ENCODE peak calls at places on chromosomes 5 and 9, in five cellular contexts. One of them, this sample, is unnamed.
A peak's percentile ranks its signal among the peaks of the same experiment; 100 is the strongest.

GRCh38 chr9:101671567-101671966 is 66.9 kb downstream of the GRIN3A start:
- DNase-seq in K562: no peak
- DNase-seq in H1: no peak
- DNase-seq in GM12891: no peak
- DNase-seq in SK-N-SH: no peak
- DNase-seq in this sample: no peak

GRCh38 chr5:88746438-88746882 is 136.5 kb downstream of the MEF2C start:
- DNase-seq in GM12891: no peak
- DNase-seq in SK-N-SH: no peak
- DNase-seq in H1: no peak
- DNase-seq in K562: no peak
- DNase-seq in this sample: no peak

GRCh38 chr9:126925876-126926275 is 11.3 kb downstream of the RALGPS1 start:
- DNase-seq in K562: no peak
- DNase-seq in H1: no peak
- DNase-seq in SK-N-SH: no peak
- DNase-seq in GM12891: no peak
- DNase-seq in this sample: no peak

GRCh38 chr5:73892806-73893205 is 266.8 kb downstream of the ARHGEF28 start:
- DNase-seq in SK-N-SH: no peak
- DNase-seq in H1: no peak
- DNase-seq in K562: no peak
- DNase-seq in GM12891: no peak
- DNase-seq in this sample: no peak

GRCh38 chr9:12968093-12968492 is 193.3 kb downstream of the LURAP1L start:
- DNase-seq in SK-N-SH: no peak
- DNase-seq in GM12891: no peak
- DNase-seq in H1: no peak
- DNase-seq in K562: no peak
- DNase-seq in this sample: no peak

GRCh38 chr5:41707853-41708603 is 162.2 kb downstream of the OXCT1 start:
- DNase-seq in K562: no peak
- DNase-seq in SK-N-SH: peak; percentile 15
- DNase-seq in GM12891: no peak
- DNase-seq in H1: no peak
- DNase-seq in this sample: no peak

GRCh38 chr9:124558777-124559470 is 51.7 kb upstream of the NR5A1 start:
- DNase-seq in H1: no peak
- DNase-seq in K562: no peak
- DNase-seq in SK-N-SH: no peak
- DNase-seq in GM12891: no peak
- DNase-seq in this sample: no peak

GRCh38 chr5:76016258-76016657 is 66.9 kb upstream of the SV2C start:
- DNase-seq in SK-N-SH: no peak
- DNase-seq in H1: no peak
- DNase-seq in K562: no peak
- DNase-seq in GM12891: no peak
- DNase-seq in this sample: no peak

GRCh38 chr5:6430418-6431028 is 18.1 kb upstream of the UBE2QL1 start:
- DNase-seq in K562: no peak
- DNase-seq in H1: no peak
- DNase-seq in GM12891: no peak
- DNase-seq in SK-N-SH: no peak
- DNase-seq in this sample: no peak

GRCh38 chr9:87569008-87569908 is 71.6 kb downstream of the DAPK1 start:
- DNase-seq in GM12891: no peak
- DNase-seq in H1: no peak
- DNase-seq in SK-N-SH: peak; percentile 82
- DNase-seq in K562: no peak
- DNase-seq in this sample: no peak

GRCh38 chr9:137431416-137431931 is 8.3 kb downstream of the NOXA1 start:
- DNase-seq in K562: no peak
- DNase-seq in GM12891: no peak
- DNase-seq in SK-N-SH: peak; percentile 22
- DNase-seq in H1: no peak
- DNase-seq in this sample: no peak

GRCh38 chr5:29960323-29960722 is 1233.2 kb upstream of the CDH6 start:
- DNase-seq in GM12891: no peak
- DNase-seq in SK-N-SH: no peak
- DNase-seq in H1: no peak
- DNase-seq in K562: no peak
- DNase-seq in this sample: no peak

GRCh38 chr9:132020272-132020671 is 59.4 kb downstream of the MED27 start:
- DNase-seq in H1: no peak
- DNase-seq in SK-N-SH: no peak
- DNase-seq in K562: no peak
- DNase-seq in GM12891: no peak
- DNase-seq in this sample: no peak

GRCh38 chr5:15645776-15646175 is 145.8 kb downstream of the FBXL7 start:
- DNase-seq in H1: peak; percentile 3
- DNase-seq in GM12891: no peak
- DNase-seq in SK-N-SH: no peak
- DNase-seq in K562: no peak
- DNase-seq in this sample: no peak

GRCh38 chr5:139841549-139841948 is 45.9 kb downstream of the PSD2 start:
- DNase-seq in GM12891: no peak
- DNase-seq in K562: no peak
- DNase-seq in H1: no peak
- DNase-seq in SK-N-SH: no peak
- DNase-seq in this sample: no peak

GRCh38 chr5:113050606-113051391 is 74.2 kb downstream of the DCP2 start:
- DNase-seq in K562: peak; percentile 32
- DNase-seq in H1: no peak
- DNase-seq in SK-N-SH: no peak
- DNase-seq in GM12891: no peak
- DNase-seq in this sample: no peak

GRCh38 chr5:158397278-158397677 is 538.3 kb upstream of the CLINT1 start:
- DNase-seq in K562: no peak
- DNase-seq in SK-N-SH: no peak
- DNase-seq in H1: no peak
- DNase-seq in GM12891: no peak
- DNase-seq in this sample: no peak

GRCh38 chr5:13985736-13986418 is 41.4 kb upstream of the DNAH5 start:
- DNase-seq in GM12891: no peak
- DNase-seq in H1: no peak
- DNase-seq in K562: no peak
- DNase-seq in SK-N-SH: no peak
- DNase-seq in this sample: no peak

GRCh38 chr9:4798281-4798680 is 5.5 kb downstream of the RCL1 start:
- DNase-seq in SK-N-SH: no peak
- DNase-seq in H1: no peak
- DNase-seq in K562: peak; percentile 60
- DNase-seq in GM12891: no peak
- DNase-seq in this sample: no peak

GRCh38 chr5:2441496-2442180 is 309.8 kb downstream of the IRX2 start:
- DNase-seq in GM12891: no peak
- DNase-seq in SK-N-SH: no peak
- DNase-seq in K562: no peak
- DNase-seq in H1: no peak
- DNase-seq in this sample: no peak

GRCh38 chr9:80059979-80060378 is 488.2 kb downstream of the TLE4 start:
- DNase-seq in H1: no peak
- DNase-seq in K562: no peak
- DNase-seq in GM12891: no peak
- DNase-seq in SK-N-SH: no peak
- DNase-seq in this sample: no peak

GRCh38 chr9:124769451-124770358 is 1.4 kb downstream of the NR6A1 start:
- DNase-seq in GM12891: no peak
- DNase-seq in SK-N-SH: peak; percentile 63
- DNase-seq in K562: peak; percentile 48
- DNase-seq in H1: no peak
- DNase-seq in this sample: no peak

GRCh38 chr9:25225938-25226760 is 452.1 kb downstream of the TUSC1 start:
- DNase-seq in SK-N-SH: no peak
- DNase-seq in GM12891: peak; percentile 0
- DNase-seq in H1: no peak
- DNase-seq in K562: no peak
- DNase-seq in this sample: no peak

GRCh38 chr5:40478766-40479165 is 200.9 kb upstream of the PTGER4 start:
- DNase-seq in H1: no peak
- DNase-seq in K562: no peak
- DNase-seq in GM12891: no peak
- DNase-seq in SK-N-SH: no peak
- DNase-seq in this sample: no peak

GRCh38 chr5:140295414-140295813 is 7.5 kb downstream of the PFDN1 start:
- DNase-seq in H1: no peak
- DNase-seq in K562: no peak
- DNase-seq in GM12891: no peak
- DNase-seq in SK-N-SH: no peak
- DNase-seq in this sample: no peak

GRCh38 chr9:74874220-74874619 is 13.5 kb downstream of the TRPM6 start:
- DNase-seq in GM12891: no peak
- DNase-seq in H1: no peak
- DNase-seq in K562: no peak
- DNase-seq in SK-N-SH: no peak
- DNase-seq in this sample: no peak

GRCh38 chr5:64165500-64166200 is at the start of gene RNF180:
- DNase-seq in SK-N-SH: peak; percentile 65
- DNase-seq in GM12891: peak; percentile 12
- DNase-seq in K562: no peak
- DNase-seq in H1: no peak
- DNase-seq in this sample: no peak

GRCh38 chr5:81350507-81350906 is 43.4 kb downstream of the ACOT12 start:
- DNase-seq in GM12891: no peak
- DNase-seq in SK-N-SH: no peak
- DNase-seq in K562: no peak
- DNase-seq in H1: no peak
- DNase-seq in this sample: no peak

DNA sequence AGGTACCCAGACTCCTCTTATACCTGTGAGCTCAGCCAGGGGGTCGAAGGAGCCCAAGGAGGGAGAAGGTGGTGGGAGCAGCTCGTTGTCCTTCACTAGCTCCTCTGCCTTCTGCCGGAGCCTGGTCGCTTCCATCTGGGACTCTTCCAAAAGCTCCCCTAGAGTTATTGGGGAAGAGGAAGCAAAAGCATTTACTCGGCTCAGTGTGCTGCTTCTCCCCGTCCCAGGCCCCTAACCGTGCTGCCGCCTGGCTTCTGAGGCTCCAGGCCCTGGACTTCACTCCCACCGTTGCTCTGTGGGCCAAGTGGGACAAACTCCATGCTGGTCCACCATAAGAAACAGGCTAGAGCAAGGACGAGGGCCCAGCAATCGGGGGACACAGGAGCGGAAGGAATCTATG is 17.2 kb downstream of the TNIP1 start:
- DNase-seq in H1: no peak
- DNase-seq in K562: no peak
- DNase-seq in SK-N-SH: no peak
- DNase-seq in GM12891: no peak
- DNase-seq in this sample: no peak
- TF ChIP-seq TAF1 in H1: no peak
- TF ChIP-seq TAF1 in K562: no peak
- TF ChIP-seq TAF1 in SK-N-SH: no peak
- TF ChIP-seq TAF1 in GM12891: no peak
- TF ChIP-seq TAF1 in this sample: no peak

GRCh38 chr9:128104171-128104618 is 23.3 kb downstream of the PTGES2 start:
- DNase-seq in SK-N-SH: no peak
- DNase-seq in GM12891: no peak
- DNase-seq in K562: no peak
- DNase-seq in H1: no peak
- DNase-seq in this sample: no peak
- TF ChIP-seq TAF1 in SK-N-SH: no peak
- TF ChIP-seq TAF1 in GM12891: no peak
- TF ChIP-seq TAF1 in K562: no peak
- TF ChIP-seq TAF1 in H1: no peak
- TF ChIP-seq TAF1 in this sample: no peak

DNA sequence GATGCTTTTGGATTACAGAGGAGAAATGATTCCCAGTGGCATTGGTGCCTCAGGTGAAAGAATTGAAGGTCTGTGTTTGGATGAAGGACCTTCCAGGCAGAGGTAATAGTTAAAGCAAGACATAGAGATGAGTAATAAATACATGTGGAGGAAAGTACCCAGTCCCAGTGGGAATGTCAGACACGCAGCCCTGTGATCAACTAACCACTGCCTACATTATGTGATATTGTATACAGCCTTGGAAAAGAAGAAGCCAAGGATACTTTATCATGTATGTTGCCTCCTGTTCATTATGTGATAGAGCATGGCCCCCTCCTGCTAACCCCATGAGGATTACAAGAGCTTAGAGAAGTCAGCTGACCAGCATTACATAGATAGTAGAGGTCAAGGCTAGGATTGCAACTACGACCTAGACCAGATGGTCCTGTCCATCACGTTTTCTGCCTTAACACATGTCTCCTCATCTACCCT is 497.0 kb upstream of the TNC start:
- DNase-seq in GM12891: no peak
- DNase-seq in H1: no peak
- DNase-seq in SK-N-SH: no peak
- DNase-seq in K562: no peak
- DNase-seq in this sample: no peak
- TF ChIP-seq TAF1 in GM12891: no peak
- TF ChIP-seq TAF1 in H1: no peak
- TF ChIP-seq TAF1 in SK-N-SH: no peak
- TF ChIP-seq TAF1 in K562: no peak
- TF ChIP-seq TAF1 in this sample: no peak

GRCh38 chr5:174626521-174626920 is 97.9 kb upstream of the MSX2 start:
- DNase-seq in K562: no peak
- DNase-seq in H1: no peak
- DNase-seq in SK-N-SH: no peak
- DNase-seq in GM12891: no peak
- DNase-seq in this sample: no peak

GRCh38 chr5:174623438-174624019 is 100.9 kb upstream of the MSX2 start:
- DNase-seq in K562: no peak
- DNase-seq in H1: no peak
- DNase-seq in SK-N-SH: peak; percentile 29
- DNase-seq in GM12891: no peak
- DNase-seq in this sample: no peak

GRCh38 chr5:174625591-174626365 is 98.6 kb upstream of the MSX2 start:
- DNase-seq in H1: no peak
- DNase-seq in K562: no peak
- DNase-seq in SK-N-SH: no peak
- DNase-seq in GM12891: no peak
- DNase-seq in this sample: no peak

GRCh38 chr5:174623018-174623417 is 101.4 kb upstream of the MSX2 start:
- DNase-seq in GM12891: no peak
- DNase-seq in H1: no peak
- DNase-seq in SK-N-SH: no peak
- DNase-seq in K562: no peak
- DNase-seq in this sample: no peak

DNA sequence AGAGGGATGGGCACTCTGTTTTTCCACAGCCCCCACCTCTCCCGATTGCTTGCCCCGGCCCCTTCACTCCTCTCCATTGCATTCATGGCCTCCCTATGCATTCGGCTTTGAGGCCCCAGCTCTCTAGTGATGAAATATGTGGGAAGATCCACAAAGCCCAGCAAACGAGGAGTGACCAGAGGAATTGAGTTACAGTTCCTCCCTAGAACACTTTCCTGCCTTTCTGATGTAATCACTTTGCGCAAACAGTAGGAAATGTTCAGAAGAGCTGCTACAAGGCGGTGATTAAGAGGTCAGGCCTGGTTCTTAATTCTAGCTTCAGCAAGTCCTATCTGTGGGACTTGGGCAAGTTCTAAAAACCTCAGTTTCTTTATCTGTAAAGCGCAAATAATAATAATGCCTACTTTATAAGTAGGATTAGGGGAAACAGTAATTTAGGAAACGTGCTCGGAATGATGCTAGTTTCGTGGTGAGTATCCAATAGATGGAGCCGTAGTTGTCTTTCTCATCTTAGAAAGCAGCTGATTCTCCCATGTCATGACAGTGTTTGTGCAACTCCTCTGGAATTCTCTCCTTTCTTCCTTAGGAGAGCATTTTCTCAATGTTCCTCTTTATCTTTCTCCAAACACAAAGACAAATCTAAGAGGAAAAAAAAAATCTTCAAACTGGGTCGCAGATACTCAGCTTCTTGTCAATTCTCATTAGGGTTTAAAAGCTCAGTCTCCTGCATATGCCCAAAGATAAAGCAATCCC is 99.5 kb upstream of the MSX2 start:
- DNase-seq in H1: no peak
- DNase-seq in K562: no peak
- DNase-seq in GM12891: no peak
- DNase-seq in SK-N-SH: no peak
- DNase-seq in this sample: no peak
- TF ChIP-seq TAF1 in H1: no peak
- TF ChIP-seq TAF1 in K562: no peak
- TF ChIP-seq TAF1 in GM12891: no peak
- TF ChIP-seq TAF1 in SK-N-SH: no peak
- TF ChIP-seq TAF1 in this sample: no peak